ENCODE peak calls at places on chromosomes 6 and 20, in nine cellular contexts. One of them, this sample, is unnamed.

GRCh38 chr20:62230276-62230675 is 8.0 kb upstream of the OSBPL2 start:
- DNase-seq in epithelial cell of esophagus: no peak
- DNase-seq in heart right ventricle: no peak
- DNase-seq in GM23338: no peak
- DNase-seq in foreskin keratinocyte: no peak
- DNase-seq in endothelial cell: no peak
- DNase-seq in GM13977: no peak
- DNase-seq in thoracic aorta: no peak
- DNase-seq in testis: no peak
- DNase-seq in this sample: no peak

GRCh38 chr20:40843251-40843650 is 154.2 kb upstream of the MAFB start:
- DNase-seq in epithelial cell of esophagus: no peak
- DNase-seq in endothelial cell: no peak
- DNase-seq in testis: no peak
- DNase-seq in GM23338: no peak
- DNase-seq in GM13977: no peak
- DNase-seq in foreskin keratinocyte: no peak
- DNase-seq in heart right ventricle: no peak
- DNase-seq in thoracic aorta: no peak
- DNase-seq in this sample: no peak

GRCh38 chr20:34283844-34284243 is 19.3 kb downstream of the AHCY start:
- DNase-seq in epithelial cell of esophagus: no peak
- DNase-seq in testis: no peak
- DNase-seq in endothelial cell: no peak
- DNase-seq in foreskin keratinocyte: no peak
- DNase-seq in GM23338: no peak
- DNase-seq in GM13977: no peak
- DNase-seq in thoracic aorta: no peak
- DNase-seq in heart right ventricle: no peak
- DNase-seq in this sample: no peak

GRCh38 chr6:136641873-136642465 is 91.7 kb upstream of the MAP7 start:
- DNase-seq in thoracic aorta: no peak
- DNase-seq in testis: peak
- DNase-seq in endothelial cell: no peak
- DNase-seq in heart right ventricle: no peak
- DNase-seq in GM23338: no peak
- DNase-seq in epithelial cell of esophagus: no peak
- DNase-seq in GM13977: no peak
- DNase-seq in foreskin keratinocyte: no peak
- DNase-seq in this sample: no peak

GRCh38 chr20:21804779-21805178 is 99.3 kb downstream of the PAX1 start:
- DNase-seq in thoracic aorta: no peak
- DNase-seq in epithelial cell of esophagus: no peak
- DNase-seq in foreskin keratinocyte: no peak
- DNase-seq in endothelial cell: no peak
- DNase-seq in GM23338: no peak
- DNase-seq in GM13977: no peak
- DNase-seq in heart right ventricle: no peak
- DNase-seq in testis: no peak
- DNase-seq in this sample: no peak

GRCh38 chr20:56826306-56826970 is 197.3 kb downstream of the TFAP2C start:
- DNase-seq in thoracic aorta: no peak
- DNase-seq in GM13977: no peak
- DNase-seq in GM23338: no peak
- DNase-seq in foreskin keratinocyte: no peak
- DNase-seq in epithelial cell of esophagus: no peak
- DNase-seq in endothelial cell: no peak
- DNase-seq in testis: no peak
- DNase-seq in heart right ventricle: no peak
- DNase-seq in this sample: no peak

GRCh38 chr20:16528078-16528477 is 45.2 kb downstream of the KIF16B start:
- DNase-seq in foreskin keratinocyte: peak
- DNase-seq in testis: peak
- DNase-seq in thoracic aorta: no peak
- DNase-seq in GM23338: no peak
- DNase-seq in endothelial cell: no peak
- DNase-seq in heart right ventricle: no peak
- DNase-seq in GM13977: no peak
- DNase-seq in epithelial cell of esophagus: peak
- DNase-seq in this sample: no peak

GRCh38 chr20:64130876-64131275 is 23.5 kb upstream of the NPBWR2 start:
- DNase-seq in testis: no peak
- DNase-seq in thoracic aorta: no peak
- DNase-seq in heart right ventricle: no peak
- DNase-seq in endothelial cell: no peak
- DNase-seq in GM13977: no peak
- DNase-seq in foreskin keratinocyte: no peak
- DNase-seq in GM23338: no peak
- DNase-seq in epithelial cell of esophagus: no peak
- DNase-seq in this sample: peak

GRCh38 chr6:4134841-4135664 is at the start of gene ECI2:
- DNase-seq in GM23338: peak
- DNase-seq in heart right ventricle: peak
- DNase-seq in foreskin keratinocyte: peak
- DNase-seq in epithelial cell of esophagus: peak
- DNase-seq in endothelial cell: peak
- DNase-seq in GM13977: peak
- DNase-seq in thoracic aorta: peak
- DNase-seq in testis: no peak
- DNase-seq in this sample: peak

GRCh38 chr6:39426057-39426592 is 103.6 kb upstream of the KCNK16 start:
- DNase-seq in epithelial cell of esophagus: peak
- DNase-seq in testis: no peak
- DNase-seq in foreskin keratinocyte: peak
- DNase-seq in endothelial cell: no peak
- DNase-seq in heart right ventricle: no peak
- DNase-seq in GM23338: no peak
- DNase-seq in thoracic aorta: no peak
- DNase-seq in GM13977: no peak
- DNase-seq in this sample: no peak

GRCh38 chr6:149237464-149237863 is 80.0 kb upstream of the TAB2 start:
- DNase-seq in testis: no peak
- DNase-seq in thoracic aorta: no peak
- DNase-seq in endothelial cell: no peak
- DNase-seq in heart right ventricle: no peak
- DNase-seq in GM23338: no peak
- DNase-seq in epithelial cell of esophagus: no peak
- DNase-seq in GM13977: no peak
- DNase-seq in foreskin keratinocyte: no peak
- DNase-seq in this sample: no peak

GRCh38 chr6:5084787-5085637 is at the start of gene PPP1R3G:
- DNase-seq in endothelial cell: peak
- DNase-seq in GM23338: peak
- DNase-seq in thoracic aorta: no peak
- DNase-seq in heart right ventricle: peak
- DNase-seq in epithelial cell of esophagus: peak
- DNase-seq in GM13977: peak
- DNase-seq in testis: peak
- DNase-seq in foreskin keratinocyte: peak
- DNase-seq in this sample: peak

GRCh38 chr6:3194535-3195376 is 32.7 kb downstream of the TUBB2B start:
- DNase-seq in endothelial cell: peak
- DNase-seq in thoracic aorta: no peak
- DNase-seq in epithelial cell of esophagus: no peak
- DNase-seq in foreskin keratinocyte: no peak
- DNase-seq in heart right ventricle: no peak
- DNase-seq in GM13977: peak
- DNase-seq in GM23338: peak
- DNase-seq in testis: no peak
- DNase-seq in this sample: no peak

GRCh38 chr6:86859513-86859912 is 77.8 kb upstream of the HTR1E start:
- DNase-seq in epithelial cell of esophagus: no peak
- DNase-seq in testis: no peak
- DNase-seq in GM23338: peak
- DNase-seq in endothelial cell: no peak
- DNase-seq in thoracic aorta: no peak
- DNase-seq in foreskin keratinocyte: no peak
- DNase-seq in GM13977: no peak
- DNase-seq in heart right ventricle: no peak
- DNase-seq in this sample: no peak

GRCh38 chr6:139152088-139152891 is 17.4 kb downstream of the HECA start:
- DNase-seq in GM23338: no peak
- DNase-seq in heart right ventricle: no peak
- DNase-seq in foreskin keratinocyte: no peak
- DNase-seq in GM13977: no peak
- DNase-seq in thoracic aorta: no peak
- DNase-seq in epithelial cell of esophagus: no peak
- DNase-seq in endothelial cell: no peak
- DNase-seq in testis: no peak
- DNase-seq in this sample: no peak

GRCh38 chr20:3431109-3431508 is 23.6 kb upstream of the DNAAF9 start:
- DNase-seq in GM13977: no peak
- DNase-seq in thoracic aorta: no peak
- DNase-seq in testis: no peak
- DNase-seq in endothelial cell: no peak
- DNase-seq in epithelial cell of esophagus: no peak
- DNase-seq in heart right ventricle: no peak
- DNase-seq in GM23338: no peak
- DNase-seq in foreskin keratinocyte: no peak
- DNase-seq in this sample: no peak

GRCh38 chr20:35742741-35743523 is 872 bp upstream of the RBM39 start:
- DNase-seq in testis: no peak
- DNase-seq in heart right ventricle: no peak
- DNase-seq in GM23338: peak
- DNase-seq in thoracic aorta: no peak
- DNase-seq in epithelial cell of esophagus: no peak
- DNase-seq in GM13977: peak
- DNase-seq in endothelial cell: no peak
- DNase-seq in foreskin keratinocyte: no peak
- DNase-seq in this sample: no peak

GRCh38 chr20:61185841-61186601 is 66.0 kb upstream of the CDH4 start:
- DNase-seq in heart right ventricle: no peak
- DNase-seq in thoracic aorta: no peak
- DNase-seq in endothelial cell: no peak
- DNase-seq in testis: no peak
- DNase-seq in foreskin keratinocyte: peak
- DNase-seq in GM13977: no peak
- DNase-seq in GM23338: no peak
- DNase-seq in epithelial cell of esophagus: peak
- DNase-seq in this sample: no peak

GRCh38 chr6:113979930-113980329 is 9.0 kb upstream of the HDAC2 start:
- DNase-seq in heart right ventricle: no peak
- DNase-seq in testis: no peak
- DNase-seq in epithelial cell of esophagus: no peak
- DNase-seq in endothelial cell: no peak
- DNase-seq in GM13977: peak
- DNase-seq in foreskin keratinocyte: no peak
- DNase-seq in GM23338: no peak
- DNase-seq in thoracic aorta: no peak
- DNase-seq in this sample: no peak

GRCh38 chr20:2387580-2387979 is 6.9 kb downstream of the TGM6 start:
- DNase-seq in endothelial cell: no peak
- DNase-seq in testis: no peak
- DNase-seq in GM23338: no peak
- DNase-seq in epithelial cell of esophagus: no peak
- DNase-seq in heart right ventricle: no peak
- DNase-seq in foreskin keratinocyte: no peak
- DNase-seq in thoracic aorta: no peak
- DNase-seq in GM13977: no peak
- DNase-seq in this sample: no peak
- TF ChIP-seq CTCF in endothelial cell: peak
- TF ChIP-seq CTCF in testis: no peak
- TF ChIP-seq CTCF in GM23338: no peak
- TF ChIP-seq CTCF in epithelial cell of esophagus: no peak
- TF ChIP-seq CTCF in heart right ventricle: no peak
- TF ChIP-seq CTCF in foreskin keratinocyte: no peak
- TF ChIP-seq CTCF in thoracic aorta: no peak
- TF ChIP-seq CTCF in GM13977: no peak
- TF ChIP-seq CTCF in this sample: no peak

GRCh38 chr6:95768539-95768938 is 191.2 kb downstream of the MANEA start:
- DNase-seq in thoracic aorta: no peak
- DNase-seq in epithelial cell of esophagus: no peak
- DNase-seq in foreskin keratinocyte: no peak
- DNase-seq in heart right ventricle: no peak
- DNase-seq in endothelial cell: no peak
- DNase-seq in GM23338: peak
- DNase-seq in GM13977: no peak
- DNase-seq in testis: no peak
- DNase-seq in this sample: no peak
- TF ChIP-seq CTCF in thoracic aorta: no peak
- TF ChIP-seq CTCF in epithelial cell of esophagus: no peak
- TF ChIP-seq CTCF in foreskin keratinocyte: no peak
- TF ChIP-seq CTCF in heart right ventricle: no peak
- TF ChIP-seq CTCF in endothelial cell: no peak
- TF ChIP-seq CTCF in GM23338: peak
- TF ChIP-seq CTCF in GM13977: no peak
- TF ChIP-seq CTCF in testis: no peak
- TF ChIP-seq CTCF in this sample: no peak

GRCh38 chr20:8532169-8532568 is 400.1 kb downstream of the PLCB1 start:
- DNase-seq in epithelial cell of esophagus: no peak
- DNase-seq in foreskin keratinocyte: no peak
- DNase-seq in GM13977: no peak
- DNase-seq in thoracic aorta: no peak
- DNase-seq in GM23338: no peak
- DNase-seq in endothelial cell: no peak
- DNase-seq in heart right ventricle: no peak
- DNase-seq in testis: no peak
- DNase-seq in this sample: no peak

GRCh38 chr20:8536219-8536618 is 404.2 kb downstream of the PLCB1 start:
- DNase-seq in foreskin keratinocyte: no peak
- DNase-seq in GM13977: no peak
- DNase-seq in epithelial cell of esophagus: no peak
- DNase-seq in thoracic aorta: no peak
- DNase-seq in heart right ventricle: no peak
- DNase-seq in testis: no peak
- DNase-seq in GM23338: no peak
- DNase-seq in endothelial cell: no peak
- DNase-seq in this sample: no peak

GRCh38 chr20:8540466-8540865 is 408.4 kb downstream of the PLCB1 start:
- DNase-seq in epithelial cell of esophagus: no peak
- DNase-seq in thoracic aorta: no peak
- DNase-seq in foreskin keratinocyte: no peak
- DNase-seq in heart right ventricle: no peak
- DNase-seq in GM23338: no peak
- DNase-seq in GM13977: no peak
- DNase-seq in endothelial cell: no peak
- DNase-seq in testis: no peak
- DNase-seq in this sample: no peak

GRCh38 chr20:8534368-8534767 is 402.3 kb downstream of the PLCB1 start:
- DNase-seq in foreskin keratinocyte: no peak
- DNase-seq in thoracic aorta: no peak
- DNase-seq in heart right ventricle: no peak
- DNase-seq in epithelial cell of esophagus: no peak
- DNase-seq in GM13977: no peak
- DNase-seq in GM23338: peak
- DNase-seq in testis: no peak
- DNase-seq in endothelial cell: no peak
- DNase-seq in this sample: no peak

GRCh38 chr20:8535403-8536003 is 403.4 kb downstream of the PLCB1 start:
- DNase-seq in epithelial cell of esophagus: no peak
- DNase-seq in foreskin keratinocyte: no peak
- DNase-seq in GM23338: peak
- DNase-seq in thoracic aorta: no peak
- DNase-seq in GM13977: peak
- DNase-seq in endothelial cell: peak
- DNase-seq in heart right ventricle: no peak
- DNase-seq in testis: no peak
- DNase-seq in this sample: no peak
- TF ChIP-seq CTCF in epithelial cell of esophagus: peak
- TF ChIP-seq CTCF in foreskin keratinocyte: peak
- TF ChIP-seq CTCF in GM23338: peak
- TF ChIP-seq CTCF in thoracic aorta: no peak
- TF ChIP-seq CTCF in GM13977: peak
- TF ChIP-seq CTCF in endothelial cell: peak
- TF ChIP-seq CTCF in heart right ventricle: peak
- TF ChIP-seq CTCF in testis: peak
- TF ChIP-seq CTCF in this sample: peak

GRCh38 chr6:42136508-42137191 is 5.8 kb downstream of the C6orf132 start:
- DNase-seq in GM13977: peak
- DNase-seq in foreskin keratinocyte: peak
- DNase-seq in epithelial cell of esophagus: peak
- DNase-seq in heart right ventricle: no peak
- DNase-seq in GM23338: peak
- DNase-seq in testis: no peak
- DNase-seq in endothelial cell: peak
- DNase-seq in thoracic aorta: no peak
- DNase-seq in this sample: peak
- TF ChIP-seq CTCF in GM13977: peak
- TF ChIP-seq CTCF in foreskin keratinocyte: peak
- TF ChIP-seq CTCF in epithelial cell of esophagus: peak
- TF ChIP-seq CTCF in heart right ventricle: no peak
- TF ChIP-seq CTCF in GM23338: peak
- TF ChIP-seq CTCF in testis: no peak
- TF ChIP-seq CTCF in endothelial cell: peak
- TF ChIP-seq CTCF in thoracic aorta: no peak
- TF ChIP-seq CTCF in this sample: no peak

This sample was measured in mesothelial cell of epicardium.